ENCODE peak calls at places on chromosomes 5 and 9, in four cellular contexts. X is thyroid gland, V is A673, O is IMR-90. Z is an unnamed sample.

GRCh38 chr5:149824115-149824514 is 94.0 kb downstream of the PPARGC1B start:
- DNase-seq in X (no peak), V (no peak), O (no peak), Z (no peak)

GRCh38 chr9:7785813-7786212 is 13.8 kb downstream of the DMAC1 start:
- DNase-seq in X (no peak), V (no peak), O (peak; percentile 25), Z (no peak)

GRCh38 chr5:109898547-109899544 is 209.1 kb downstream of the MAN2A1 start:
- DNase-seq in X (no peak), V (no peak), O (no peak), Z (no peak)

GRCh38 chr5:66694036-66694435 is 97.8 kb downstream of the MAST4 start:
- DNase-seq in X (peak; percentile 10), V (no peak), O (no peak), Z (no peak)

GRCh38 chr5:169831331-169831730 is 149.0 kb downstream of the INSYN2B start:
- DNase-seq in X (no peak), V (no peak), O (peak; percentile 27), Z (peak; percentile 68)

GRCh38 chr5:141915881-141916336 is 7.8 kb upstream of the DELE1 start:
- DNase-seq in X (no peak), V (no peak), O (no peak), Z (peak; percentile 60)

GRCh38 chr5:157560560-157560959 is 15.0 kb downstream of the ADAM19 start:
- DNase-seq in X (no peak), V (no peak), O (peak; percentile 65), Z (no peak)

GRCh38 chr9:87596862-87597261 is 99.2 kb downstream of the DAPK1 start:
- DNase-seq in X (peak; percentile 72), V (no peak), O (no peak), Z (no peak)

GRCh38 chr5:65263291-65263690 is 218.4 kb downstream of the ADAMTS6 start:
- DNase-seq in X (no peak), V (no peak), O (peak; percentile 20), Z (no peak)

GRCh38 chr5:98593418-98593817 is 180.0 kb upstream of the RGMB start:
- DNase-seq in X (no peak), V (no peak), O (no peak), Z (no peak)

GRCh38 chr5:174222891-174223290 is 177.4 kb downstream of the NSG2 start:
- DNase-seq in X (no peak), V (no peak), O (no peak), Z (no peak)

GRCh38 chr9:1100945-1101344 is 50.8 kb downstream of the DMRT2 start:
- DNase-seq in X (peak; percentile 50), V (peak; percentile 23), O (peak; percentile 16), Z (no peak)

GRCh38 chr5:59328801-59329296 is 564.7 kb downstream of the PDE4D start:
- DNase-seq in X (no peak), V (peak; percentile 3), O (peak; percentile 50), Z (no peak)

GRCh38 chr5:141874262-141874964 is 3.8 kb downstream of the PCDH1 start:
- DNase-seq in X (no peak), V (no peak), O (no peak), Z (no peak)

GRCh38 chr9:94912700-94913249 is 186.3 kb downstream of the AOPEP start:
- DNase-seq in X (no peak), V (no peak), O (peak; percentile 86), Z (peak; percentile 98)

GRCh38 chr9:72396247-72397091 is 31.5 kb upstream of the ZFAND5 start:
- DNase-seq in X (no peak), V (peak; percentile 7), O (peak; percentile 91), Z (peak; percentile 34)

GRCh38 chr9:23123048-23123632 is 676.5 kb downstream of the DMRTA1 start:
- DNase-seq in X (peak; percentile 23), V (peak; percentile 3), O (peak; percentile 27), Z (peak; percentile 16)

GRCh38 chr9:34510032-34510431 is 12.8 kb downstream of the ENHO start:
- DNase-seq in X (no peak), V (no peak), O (no peak), Z (no peak)

GRCh38 chr5:3026651-3027050 is 275.2 kb upstream of the IRX2 start:
- DNase-seq in X (no peak), V (no peak), O (no peak), Z (no peak)

GRCh38 chr9:36163049-36163839 is 5.9 kb upstream of the CCIN start:
- DNase-seq in X (peak; percentile 95), V (no peak), O (peak; percentile 86), Z (no peak)

GRCh38 chr5:138240690-138241385 is 27.7 kb upstream of the CDC23 start:
- DNase-seq in X (no peak), V (no peak), O (no peak), Z (no peak)

GRCh38 chr5:142925795-142926194 is 155.6 kb downstream of the ARHGAP26 start:
- DNase-seq in X (no peak), V (peak; percentile 49), O (peak; percentile 91), Z (peak; percentile 78)

GRCh38 chr9:106284300-106284699 is 578.7 kb upstream of the ZNF462 start:
- DNase-seq in X (no peak), V (no peak), O (no peak), Z (no peak)

GRCh38 chr9:111662851-111663823 is 1.7 kb downstream of the GNG10 start:
- DNase-seq in X (no peak), V (no peak), O (no peak), Z (peak; percentile 80)

GRCh38 chr9:22211588-22212360 is 202.7 kb upstream of the CDKN2B start:
- DNase-seq in X (no peak), V (no peak), O (peak; percentile 93), Z (peak; percentile 86)

GRCh38 chr5:1732238-1732880 is 67.3 kb downstream of the MRPL36 start:
- DNase-seq in X (no peak), V (no peak), O (no peak), Z (no peak)

GRCh38 chr5:78243639-78244038 is 50.9 kb downstream of the AP3B1 start:
- DNase-seq in X (no peak), V (peak; percentile 30), O (peak; percentile 88), Z (no peak)

GRCh38 chr9:115680226-115680625 is 473.4 kb upstream of the PAPPA start:
- DNase-seq in X (no peak), V (peak; percentile 39), O (peak; percentile 42), Z (no peak)

GRCh38 chr5:140633081-140633471 is at the start of gene CD14:
- DNase-seq in X (no peak), V (peak; percentile 38), O (no peak), Z (peak; percentile 89)

GRCh38 chr5:43602456-43602817 is 543 bp upstream of the NNT start:
- DNase-seq in X (peak; percentile 48), V (peak; percentile 72), O (peak; percentile 50), Z (peak; percentile 42)

GRCh38 chr5:119302916-119303897 is 52.6 kb upstream of the TNFAIP8 start:
- DNase-seq in X (no peak), V (no peak), O (peak; percentile 99), Z (peak; percentile 71)
- TF ChIP-seq CTCF in X (no peak), V (no peak), O (no peak), Z (no peak)

DNA sequence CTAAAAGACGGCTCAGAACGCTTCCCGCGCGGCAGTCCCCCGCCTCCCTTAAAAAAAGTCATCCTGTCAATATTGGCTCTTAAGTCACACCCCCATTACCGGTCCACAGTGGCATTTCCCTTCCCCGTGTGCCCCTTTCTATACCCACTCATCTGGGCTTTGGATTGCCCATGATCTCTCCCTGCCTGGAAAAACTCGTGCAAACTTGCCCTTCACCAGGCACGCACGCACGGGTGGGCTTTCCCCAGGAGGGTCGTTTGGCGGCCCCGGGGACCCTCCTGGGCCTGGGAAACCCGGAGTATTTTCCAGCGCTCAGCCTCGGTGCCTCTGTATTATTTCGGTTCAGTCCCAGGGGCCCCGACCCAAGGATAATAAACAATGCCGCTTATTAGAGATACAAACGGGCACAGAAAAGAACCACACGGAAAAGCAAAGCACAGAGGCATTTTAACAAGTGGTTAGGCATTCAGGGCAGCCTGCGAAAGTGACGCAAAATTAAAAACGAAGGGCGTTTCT is 35.9 kb upstream of the NFIB start:
- DNase-seq in X (no peak), V (no peak), O (no peak), Z (no peak)
- H3K27ac ChIP-seq in X (peak overlapping the region; percentile 76), V (no peak overlapping the region), O (no peak overlapping the region), Z (no peak overlapping the region)

DNA sequence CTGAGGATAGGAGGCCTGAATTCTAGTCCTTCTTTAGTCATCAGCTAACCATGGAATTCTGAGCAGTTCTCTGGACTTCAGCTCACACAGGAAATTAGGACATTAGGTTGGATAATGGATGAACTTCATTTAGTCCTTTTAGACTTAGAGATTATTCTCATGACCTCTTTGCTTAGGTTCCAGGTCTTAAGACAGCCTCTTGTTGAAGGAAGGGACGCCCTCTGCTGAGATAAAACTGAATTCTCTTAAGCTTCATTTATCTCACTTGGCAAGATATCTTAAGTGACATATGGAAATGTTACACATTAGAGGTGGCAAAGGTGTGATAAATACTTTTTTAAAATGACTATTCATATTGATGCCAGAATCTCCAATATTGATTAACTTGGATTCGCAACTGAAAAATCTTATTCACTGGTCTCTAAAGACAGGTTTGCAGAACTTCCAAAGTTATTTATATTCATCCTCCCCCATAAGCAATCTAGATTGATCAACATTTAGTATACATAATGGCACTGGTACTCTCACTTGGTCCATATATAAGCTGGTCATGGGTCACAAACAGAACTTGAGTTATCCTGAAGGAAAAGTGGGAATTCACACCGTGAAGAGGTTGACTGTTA is 16.9 kb upstream of the ZNF366 start:
- DNase-seq in X (no peak), V (peak; percentile 68), O (peak; percentile 88), Z (peak; percentile 52)
- TF ChIP-seq CTCF in X (peak; percentile 57), V (peak; percentile 70), O (peak; percentile 73), Z (peak; percentile 74)

GRCh38 chr5:68182534-68182933 is 33.0 kb upstream of the PIK3R1 start:
- DNase-seq in X (no peak), V (no peak), O (no peak), Z (no peak)

GRCh38 chr5:68192679-68193060 is 22.9 kb upstream of the PIK3R1 start:
- DNase-seq in X (no peak), V (no peak), O (no peak), Z (no peak)

GRCh38 chr5:68189171-68189570 is 26.4 kb upstream of the PIK3R1 start:
- DNase-seq in X (peak; percentile 17), V (no peak), O (no peak), Z (no peak)

GRCh38 chr5:68189613-68190012 is 25.9 kb upstream of the PIK3R1 start:
- DNase-seq in X (no peak), V (no peak), O (no peak), Z (no peak)

GRCh38 chr5:68187268-68188055 is 28.1 kb upstream of the PIK3R1 start:
- DNase-seq in X (peak; percentile 46), V (no peak), O (peak; percentile 22), Z (no peak)
- H3K27ac ChIP-seq in X (no peak overlapping the region), V (no peak overlapping the region), O (no peak overlapping the region), Z (no peak overlapping the region)

GRCh38 chr9:31542384-31543055 is 841.9 kb upstream of the ACO1 start:
- DNase-seq in X (no peak), V (peak; percentile 25), O (peak; percentile 4), Z (peak; percentile 42)
- TF ChIP-seq CTCF in X (peak; percentile 29), V (peak; percentile 41), O (no peak), Z (peak; percentile 47)

GRCh38 chr9:98175013-98175679 is 17.3 kb downstream of the CORO2A start:
- DNase-seq in X (no peak), V (no peak), O (no peak), Z (no peak)
- H3K27ac ChIP-seq in X (no peak overlapping the region), V (no peak overlapping the region), O (no peak overlapping the region), Z (peak overlapping the region; percentile 66)

GRCh38 chr9:129881547-129882324 is 46.5 kb downstream of the USP20 start:
- DNase-seq in X (no peak), V (no peak), O (no peak), Z (no peak)
- TF ChIP-seq CTCF in X (no peak), V (no peak), O (no peak), Z (no peak)